ENCODE peak calls at places on chromosomes 7 and 10, in eight cellular contexts. One of them, this sample, is unnamed.

GRCh38 chr7:54908760-54909438 is 109.9 kb upstream of the EGFR start:
- DNase-seq in glutamatergic neuron: no peak
- DNase-seq in endothelial cell: no peak
- DNase-seq in neural crest cell: no peak
- DNase-seq in RWPE2: no peak
- DNase-seq in cardiac fibroblast: no peak
- DNase-seq in left ventricle myocardium inferior: no peak
- DNase-seq in IMR-90: peak; percentile 26
- DNase-seq in this sample: no peak

GRCh38 chr7:12685550-12685949 is 1.9 kb upstream of the ARL4A start:
- DNase-seq in glutamatergic neuron: peak; percentile 44
- DNase-seq in left ventricle myocardium inferior: no peak
- DNase-seq in neural crest cell: peak; percentile 49
- DNase-seq in endothelial cell: peak; percentile 54
- DNase-seq in RWPE2: no peak
- DNase-seq in IMR-90: peak; percentile 33
- DNase-seq in cardiac fibroblast: peak; percentile 67
- DNase-seq in this sample: peak; percentile 13

GRCh38 chr7:54749200-54749599 is 9.8 kb downstream of the SEC61G start:
- DNase-seq in glutamatergic neuron: no peak
- DNase-seq in endothelial cell: no peak
- DNase-seq in IMR-90: no peak
- DNase-seq in RWPE2: no peak
- DNase-seq in neural crest cell: no peak
- DNase-seq in cardiac fibroblast: no peak
- DNase-seq in left ventricle myocardium inferior: no peak
- DNase-seq in this sample: no peak

GRCh38 chr7:14761506-14762296 is 140.8 kb downstream of the DGKB start:
- DNase-seq in endothelial cell: no peak
- DNase-seq in IMR-90: peak; percentile 79
- DNase-seq in left ventricle myocardium inferior: peak; percentile 78
- DNase-seq in glutamatergic neuron: no peak
- DNase-seq in neural crest cell: no peak
- DNase-seq in cardiac fibroblast: peak; percentile 86
- DNase-seq in RWPE2: no peak
- DNase-seq in this sample: no peak

GRCh38 chr10:99466632-99467031 is 36.2 kb upstream of the GOT1 start:
- DNase-seq in left ventricle myocardium inferior: no peak
- DNase-seq in glutamatergic neuron: no peak
- DNase-seq in RWPE2: no peak
- DNase-seq in neural crest cell: no peak
- DNase-seq in endothelial cell: no peak
- DNase-seq in cardiac fibroblast: no peak
- DNase-seq in IMR-90: peak; percentile 15
- DNase-seq in this sample: no peak

GRCh38 chr7:116967983-116968382 is 14.7 kb downstream of the ST7 start:
- DNase-seq in left ventricle myocardium inferior: no peak
- DNase-seq in neural crest cell: no peak
- DNase-seq in endothelial cell: no peak
- DNase-seq in RWPE2: no peak
- DNase-seq in IMR-90: no peak
- DNase-seq in glutamatergic neuron: no peak
- DNase-seq in cardiac fibroblast: no peak
- DNase-seq in this sample: no peak

GRCh38 chr10:72162978-72163377 is 52.8 kb upstream of the ANAPC16 start:
- DNase-seq in neural crest cell: no peak
- DNase-seq in cardiac fibroblast: peak; percentile 63
- DNase-seq in RWPE2: no peak
- DNase-seq in endothelial cell: no peak
- DNase-seq in glutamatergic neuron: no peak
- DNase-seq in left ventricle myocardium inferior: no peak
- DNase-seq in IMR-90: peak; percentile 74
- DNase-seq in this sample: no peak

GRCh38 chr7:66307591-66308215 is 102.6 kb downstream of the TPST1 start:
- DNase-seq in endothelial cell: no peak
- DNase-seq in neural crest cell: no peak
- DNase-seq in IMR-90: peak; percentile 83
- DNase-seq in left ventricle myocardium inferior: no peak
- DNase-seq in glutamatergic neuron: no peak
- DNase-seq in cardiac fibroblast: peak; percentile 65
- DNase-seq in RWPE2: no peak
- DNase-seq in this sample: no peak

GRCh38 chr10:22476601-22477364 is 131.5 kb downstream of the SPAG6 start:
- DNase-seq in glutamatergic neuron: peak; percentile 58
- DNase-seq in neural crest cell: peak; percentile 25
- DNase-seq in left ventricle myocardium inferior: no peak
- DNase-seq in RWPE2: no peak
- DNase-seq in cardiac fibroblast: no peak
- DNase-seq in endothelial cell: peak; percentile 18
- DNase-seq in IMR-90: no peak
- DNase-seq in this sample: peak; percentile 26

GRCh38 chr7:106126170-106126938 is 14.2 kb upstream of the SYPL1 start:
- DNase-seq in left ventricle myocardium inferior: no peak
- DNase-seq in endothelial cell: no peak
- DNase-seq in IMR-90: peak; percentile 82
- DNase-seq in neural crest cell: no peak
- DNase-seq in RWPE2: no peak
- DNase-seq in glutamatergic neuron: no peak
- DNase-seq in cardiac fibroblast: peak; percentile 64
- DNase-seq in this sample: no peak

GRCh38 chr7:1142051-1142635 is 17.9 kb downstream of the ZFAND2A start:
- DNase-seq in glutamatergic neuron: no peak
- DNase-seq in cardiac fibroblast: no peak
- DNase-seq in RWPE2: no peak
- DNase-seq in neural crest cell: no peak
- DNase-seq in left ventricle myocardium inferior: no peak
- DNase-seq in IMR-90: no peak
- DNase-seq in endothelial cell: no peak
- DNase-seq in this sample: no peak

GRCh38 chr7:111400088-111400487 is 162.2 kb downstream of the IMMP2L start:
- DNase-seq in cardiac fibroblast: no peak
- DNase-seq in glutamatergic neuron: no peak
- DNase-seq in left ventricle myocardium inferior: no peak
- DNase-seq in endothelial cell: no peak
- DNase-seq in IMR-90: no peak
- DNase-seq in RWPE2: no peak
- DNase-seq in neural crest cell: no peak
- DNase-seq in this sample: no peak

GRCh38 chr7:43764807-43765491 is 6.5 kb downstream of the BLVRA start:
- DNase-seq in neural crest cell: no peak
- DNase-seq in glutamatergic neuron: no peak
- DNase-seq in endothelial cell: no peak
- DNase-seq in RWPE2: no peak
- DNase-seq in IMR-90: peak; percentile 43
- DNase-seq in cardiac fibroblast: peak; percentile 41
- DNase-seq in left ventricle myocardium inferior: no peak
- DNase-seq in this sample: no peak

GRCh38 chr7:92614586-92615237 is 24.5 kb upstream of the FAM133B start:
- DNase-seq in cardiac fibroblast: peak; percentile 58
- DNase-seq in glutamatergic neuron: no peak
- DNase-seq in IMR-90: peak; percentile 54
- DNase-seq in neural crest cell: no peak
- DNase-seq in left ventricle myocardium inferior: peak; percentile 18
- DNase-seq in endothelial cell: no peak
- DNase-seq in RWPE2: no peak
- DNase-seq in this sample: no peak

GRCh38 chr10:79116801-79117723 is 48.3 kb downstream of the ZMIZ1 start:
- DNase-seq in left ventricle myocardium inferior: peak; percentile 57
- DNase-seq in neural crest cell: no peak
- DNase-seq in glutamatergic neuron: no peak
- DNase-seq in endothelial cell: no peak
- DNase-seq in cardiac fibroblast: peak; percentile 43
- DNase-seq in IMR-90: peak; percentile 77
- DNase-seq in RWPE2: no peak
- DNase-seq in this sample: no peak

GRCh38 chr10:86355571-86356038 is 11.0 kb downstream of the GRID1 start:
- DNase-seq in glutamatergic neuron: no peak
- DNase-seq in IMR-90: no peak
- DNase-seq in RWPE2: no peak
- DNase-seq in left ventricle myocardium inferior: peak; percentile 59
- DNase-seq in neural crest cell: no peak
- DNase-seq in endothelial cell: no peak
- DNase-seq in cardiac fibroblast: no peak
- DNase-seq in this sample: no peak

GRCh38 chr10:95501203-95502094 is 59.7 kb downstream of the SORBS1 start:
- DNase-seq in IMR-90: no peak
- DNase-seq in neural crest cell: no peak
- DNase-seq in glutamatergic neuron: no peak
- DNase-seq in endothelial cell: no peak
- DNase-seq in cardiac fibroblast: no peak
- DNase-seq in RWPE2: no peak
- DNase-seq in left ventricle myocardium inferior: no peak
- DNase-seq in this sample: no peak

GRCh38 chr10:110083884-110084283 is 76.1 kb downstream of the ADD3 start:
- DNase-seq in glutamatergic neuron: no peak
- DNase-seq in RWPE2: no peak
- DNase-seq in neural crest cell: no peak
- DNase-seq in endothelial cell: no peak
- DNase-seq in left ventricle myocardium inferior: no peak
- DNase-seq in IMR-90: peak; percentile 53
- DNase-seq in cardiac fibroblast: peak; percentile 56
- DNase-seq in this sample: no peak

GRCh38 chr10:43398939-43399871 is 9.8 kb downstream of the HNRNPF start:
- DNase-seq in glutamatergic neuron: no peak
- DNase-seq in endothelial cell: no peak
- DNase-seq in RWPE2: no peak
- DNase-seq in IMR-90: peak; percentile 72
- DNase-seq in left ventricle myocardium inferior: no peak
- DNase-seq in neural crest cell: no peak
- DNase-seq in cardiac fibroblast: peak; percentile 41
- DNase-seq in this sample: no peak

DNA sequence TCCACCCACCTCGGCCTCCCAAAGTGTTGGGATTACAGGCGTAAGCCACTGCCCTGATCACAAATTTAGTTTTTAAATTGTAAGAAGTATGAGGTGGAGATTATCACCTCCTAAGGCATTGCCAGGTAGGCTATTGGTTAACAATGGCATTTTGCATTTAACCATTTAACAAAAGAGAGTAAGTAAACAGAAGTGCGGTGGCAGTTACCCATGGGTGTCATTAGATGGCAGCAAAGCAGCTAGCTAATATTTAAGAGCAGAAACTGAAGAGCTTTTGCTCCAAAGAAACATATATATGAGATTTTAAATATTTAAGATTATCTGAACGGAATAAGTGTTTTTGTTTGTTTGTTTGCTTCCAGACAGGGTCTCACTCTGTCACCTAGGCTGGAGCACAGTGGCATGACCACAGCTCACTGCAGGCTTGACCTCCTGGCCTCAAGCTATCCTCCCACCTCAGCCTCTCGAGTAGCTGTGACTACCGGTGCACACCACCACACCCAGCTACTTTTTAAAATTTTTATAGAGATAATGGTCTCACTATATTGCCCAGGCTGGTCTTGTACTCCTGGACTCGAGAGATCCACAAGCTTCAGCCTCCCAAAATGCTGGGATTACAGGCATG is 325.5 kb upstream of the C7orf33 start:
- DNase-seq in glutamatergic neuron: no peak
- DNase-seq in left ventricle myocardium inferior: no peak
- DNase-seq in RWPE2: no peak
- DNase-seq in cardiac fibroblast: peak; percentile 46
- DNase-seq in endothelial cell: no peak
- DNase-seq in neural crest cell: no peak
- DNase-seq in IMR-90: peak; percentile 13
- DNase-seq in this sample: no peak
- TF ChIP-seq CTCF in glutamatergic neuron: peak; percentile 70
- TF ChIP-seq CTCF in left ventricle myocardium inferior: peak; percentile 64
- TF ChIP-seq CTCF in RWPE2: peak; percentile 79
- TF ChIP-seq CTCF in cardiac fibroblast: peak; percentile 65
- TF ChIP-seq CTCF in endothelial cell: peak; percentile 54
- TF ChIP-seq CTCF in neural crest cell: peak; percentile 83
- TF ChIP-seq CTCF in IMR-90: peak; percentile 38
- TF ChIP-seq CTCF in this sample: peak; percentile 65

GRCh38 chr7:158963780-158964222 is 107.4 kb downstream of the DYNC2I1 start:
- DNase-seq in cardiac fibroblast: no peak
- DNase-seq in RWPE2: no peak
- DNase-seq in left ventricle myocardium inferior: peak; percentile 36
- DNase-seq in neural crest cell: no peak
- DNase-seq in glutamatergic neuron: no peak
- DNase-seq in endothelial cell: no peak
- DNase-seq in IMR-90: no peak
- DNase-seq in this sample: no peak
- TF ChIP-seq CTCF in cardiac fibroblast: no peak
- TF ChIP-seq CTCF in RWPE2: no peak
- TF ChIP-seq CTCF in left ventricle myocardium inferior: no peak
- TF ChIP-seq CTCF in neural crest cell: no peak
- TF ChIP-seq CTCF in glutamatergic neuron: no peak
- TF ChIP-seq CTCF in endothelial cell: no peak
- TF ChIP-seq CTCF in IMR-90: no peak
- TF ChIP-seq CTCF in this sample: no peak

GRCh38 chr10:70820976-70821750 is 5.4 kb downstream of the SGPL1 start:
- DNase-seq in cardiac fibroblast: no peak
- DNase-seq in glutamatergic neuron: no peak
- DNase-seq in IMR-90: peak; percentile 39
- DNase-seq in RWPE2: no peak
- DNase-seq in neural crest cell: no peak
- DNase-seq in left ventricle myocardium inferior: no peak
- DNase-seq in endothelial cell: no peak
- DNase-seq in this sample: no peak
- TF ChIP-seq CTCF in cardiac fibroblast: no peak
- TF ChIP-seq CTCF in glutamatergic neuron: no peak
- TF ChIP-seq CTCF in IMR-90: no peak
- TF ChIP-seq CTCF in RWPE2: no peak
- TF ChIP-seq CTCF in neural crest cell: no peak
- TF ChIP-seq CTCF in left ventricle myocardium inferior: no peak
- TF ChIP-seq CTCF in endothelial cell: no peak
- TF ChIP-seq CTCF in this sample: no peak

GRCh38 chr7:52917982-52918578 is 117.4 kb upstream of the POM121L12 start:
- DNase-seq in RWPE2: no peak
- DNase-seq in IMR-90: no peak
- DNase-seq in neural crest cell: no peak
- DNase-seq in left ventricle myocardium inferior: no peak
- DNase-seq in glutamatergic neuron: peak; percentile 57
- DNase-seq in cardiac fibroblast: no peak
- DNase-seq in endothelial cell: peak; percentile 27
- DNase-seq in this sample: peak; percentile 10
- TF ChIP-seq CTCF in RWPE2: peak; percentile 65
- TF ChIP-seq CTCF in IMR-90: no peak
- TF ChIP-seq CTCF in neural crest cell: peak; percentile 65
- TF ChIP-seq CTCF in left ventricle myocardium inferior: peak; percentile 15
- TF ChIP-seq CTCF in glutamatergic neuron: peak; percentile 72
- TF ChIP-seq CTCF in cardiac fibroblast: no peak
- TF ChIP-seq CTCF in endothelial cell: peak; percentile 75
- TF ChIP-seq CTCF in this sample: peak; percentile 39

DNA sequence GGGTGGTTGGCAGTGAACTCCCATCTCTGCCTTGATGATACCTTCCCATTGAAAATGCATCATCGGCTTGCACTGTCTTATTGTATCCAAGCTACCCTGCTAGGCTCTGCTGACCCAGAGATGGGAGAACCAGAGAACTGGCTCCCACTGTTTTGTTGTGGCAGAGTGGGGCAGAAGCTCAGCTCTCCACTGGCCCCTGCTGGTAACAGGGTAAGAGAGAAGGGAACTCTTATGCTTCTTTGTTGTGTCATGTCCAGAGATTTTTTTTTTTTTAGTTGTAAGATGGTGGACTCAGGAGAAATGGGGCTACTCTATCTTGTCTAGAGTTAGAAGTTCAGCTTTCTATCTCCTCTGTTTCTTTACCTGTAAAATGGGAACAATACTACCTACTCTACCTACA is 100.5 kb upstream of the SDK1 start:
- DNase-seq in cardiac fibroblast: peak; percentile 72
- DNase-seq in neural crest cell: no peak
- DNase-seq in glutamatergic neuron: peak; percentile 42
- DNase-seq in RWPE2: peak; percentile 15
- DNase-seq in IMR-90: peak; percentile 62
- DNase-seq in left ventricle myocardium inferior: no peak
- DNase-seq in endothelial cell: peak; percentile 40
- DNase-seq in this sample: no peak
- TF ChIP-seq CTCF in cardiac fibroblast: peak; percentile 69
- TF ChIP-seq CTCF in neural crest cell: peak; percentile 61
- TF ChIP-seq CTCF in glutamatergic neuron: no peak
- TF ChIP-seq CTCF in RWPE2: peak; percentile 37
- TF ChIP-seq CTCF in IMR-90: peak; percentile 38
- TF ChIP-seq CTCF in left ventricle myocardium inferior: peak; percentile 57
- TF ChIP-seq CTCF in endothelial cell: peak; percentile 25
- TF ChIP-seq CTCF in this sample: peak; percentile 35

This sample was measured in nephron progenitor cell.